ENCODE peak calls at places on chromosomes 13 and 19, in seven cellular contexts. One of them, this sample, is unnamed.

GRCh38 chr13:46613409-46614049 is 60.6 kb downstream of the LRCH1 start:
- DNase-seq in GM12865: no peak
- DNase-seq in smooth muscle cell of the brain vasculature: no peak
- DNase-seq in DMS153: no peak
- DNase-seq in activated CD8-positive, alpha-beta memory T cell treated with anti-CD3 and anti-CD28 coated beads for 24 hours: no peak
- DNase-seq in CD4-positive, CD25-positive, alpha-beta regulatory T cell: no peak
- DNase-seq in pancreas: no peak
- DNase-seq in this sample: no peak

GRCh38 chr13:33016414-33017409 is at the start of gene KL:
- DNase-seq in CD4-positive, CD25-positive, alpha-beta regulatory T cell: no peak
- DNase-seq in smooth muscle cell of the brain vasculature: no peak
- DNase-seq in pancreas: peak
- DNase-seq in GM12865: peak
- DNase-seq in DMS153: peak
- DNase-seq in activated CD8-positive, alpha-beta memory T cell treated with anti-CD3 and anti-CD28 coated beads for 24 hours: peak
- DNase-seq in this sample: no peak

GRCh38 chr19:14416743-14417214 is 2.4 kb downstream of the DDX39A start:
- DNase-seq in GM12865: peak
- DNase-seq in smooth muscle cell of the brain vasculature: no peak
- DNase-seq in CD4-positive, CD25-positive, alpha-beta regulatory T cell: no peak
- DNase-seq in activated CD8-positive, alpha-beta memory T cell treated with anti-CD3 and anti-CD28 coated beads for 24 hours: no peak
- DNase-seq in pancreas: no peak
- DNase-seq in DMS153: no peak
- DNase-seq in this sample: no peak

GRCh38 chr13:24887759-24888158 is 123.8 kb downstream of the RNF17 start:
- DNase-seq in smooth muscle cell of the brain vasculature: no peak
- DNase-seq in GM12865: peak
- DNase-seq in CD4-positive, CD25-positive, alpha-beta regulatory T cell: no peak
- DNase-seq in DMS153: no peak
- DNase-seq in pancreas: no peak
- DNase-seq in activated CD8-positive, alpha-beta memory T cell treated with anti-CD3 and anti-CD28 coated beads for 24 hours: no peak
- DNase-seq in this sample: no peak

GRCh38 chr19:13646758-13647157 is 117.6 kb upstream of the MRI1 start:
- DNase-seq in DMS153: peak
- DNase-seq in activated CD8-positive, alpha-beta memory T cell treated with anti-CD3 and anti-CD28 coated beads for 24 hours: no peak
- DNase-seq in GM12865: no peak
- DNase-seq in smooth muscle cell of the brain vasculature: no peak
- DNase-seq in CD4-positive, CD25-positive, alpha-beta regulatory T cell: no peak
- DNase-seq in pancreas: no peak
- DNase-seq in this sample: no peak

GRCh38 chr19:14477417-14478112 is 2.4 kb upstream of the PTGER1 start:
- DNase-seq in GM12865: no peak
- DNase-seq in pancreas: no peak
- DNase-seq in DMS153: no peak
- DNase-seq in activated CD8-positive, alpha-beta memory T cell treated with anti-CD3 and anti-CD28 coated beads for 24 hours: no peak
- DNase-seq in CD4-positive, CD25-positive, alpha-beta regulatory T cell: no peak
- DNase-seq in smooth muscle cell of the brain vasculature: no peak
- DNase-seq in this sample: no peak

GRCh38 chr19:7676854-7677253 is at the start of gene MCEMP1:
- DNase-seq in pancreas: no peak
- DNase-seq in GM12865: no peak
- DNase-seq in activated CD8-positive, alpha-beta memory T cell treated with anti-CD3 and anti-CD28 coated beads for 24 hours: no peak
- DNase-seq in CD4-positive, CD25-positive, alpha-beta regulatory T cell: no peak
- DNase-seq in DMS153: no peak
- DNase-seq in smooth muscle cell of the brain vasculature: no peak
- DNase-seq in this sample: no peak

GRCh38 chr19:35592226-35592625 is 6.3 kb downstream of the PMIS2 start:
- DNase-seq in pancreas: peak
- DNase-seq in DMS153: no peak
- DNase-seq in CD4-positive, CD25-positive, alpha-beta regulatory T cell: no peak
- DNase-seq in activated CD8-positive, alpha-beta memory T cell treated with anti-CD3 and anti-CD28 coated beads for 24 hours: peak
- DNase-seq in GM12865: peak
- DNase-seq in smooth muscle cell of the brain vasculature: no peak
- DNase-seq in this sample: no peak

GRCh38 chr13:37735293-37735692 is 134.3 kb downstream of the TRPC4 start:
- DNase-seq in pancreas: no peak
- DNase-seq in smooth muscle cell of the brain vasculature: no peak
- DNase-seq in activated CD8-positive, alpha-beta memory T cell treated with anti-CD3 and anti-CD28 coated beads for 24 hours: no peak
- DNase-seq in GM12865: no peak
- DNase-seq in DMS153: no peak
- DNase-seq in CD4-positive, CD25-positive, alpha-beta regulatory T cell: no peak
- DNase-seq in this sample: no peak

GRCh38 chr13:101346161-101346560 is 70.1 kb downstream of the NALCN start:
- DNase-seq in DMS153: no peak
- DNase-seq in CD4-positive, CD25-positive, alpha-beta regulatory T cell: no peak
- DNase-seq in activated CD8-positive, alpha-beta memory T cell treated with anti-CD3 and anti-CD28 coated beads for 24 hours: no peak
- DNase-seq in GM12865: no peak
- DNase-seq in smooth muscle cell of the brain vasculature: no peak
- DNase-seq in pancreas: no peak
- DNase-seq in this sample: no peak

GRCh38 chr19:676343-677105 is at the start of gene FSTL3:
- DNase-seq in DMS153: no peak
- DNase-seq in smooth muscle cell of the brain vasculature: no peak
- DNase-seq in activated CD8-positive, alpha-beta memory T cell treated with anti-CD3 and anti-CD28 coated beads for 24 hours: no peak
- DNase-seq in CD4-positive, CD25-positive, alpha-beta regulatory T cell: no peak
- DNase-seq in pancreas: no peak
- DNase-seq in GM12865: no peak
- DNase-seq in this sample: no peak

This sample was measured in dorsolateral prefrontal cortex.